ENCODE peak calls at places on chromosomes 2 and 18, in ten cellular contexts. Y is GM23338, C is endothelial cell of umbilical vein, N is K562, T is HepG2, E is transverse colon, B is stomach, R is suprapubic skin, I is HCT116, U is SK-N-SH. A is an unnamed sample.

GRCh38 chr2:79619442-79619841 is 106.6 kb downstream of the CTNNA2 start:
- DNase-seq in Y (no peak), C (no peak), N (no peak), T (no peak), E (no peak), B (no peak), R (no peak), I (no peak), U (no peak), A (no peak)

GRCh38 chr2:106053116-106053515 is 141.0 kb downstream of the UXS1 start:
- DNase-seq in Y (no peak), C (no peak), N (no peak), T (no peak), E (no peak), B (no peak), R (no peak), I (peak; percentile 12), U (no peak), A (no peak)

GRCh38 chr2:18432999-18433398 is 127.5 kb downstream of the RDH14 start:
- DNase-seq in Y (peak; percentile 67), C (no peak), N (no peak), T (no peak), E (no peak), B (no peak), R (no peak), I (no peak), U (no peak), A (no peak)

GRCh38 chr18:62486290-62486964 is 36.4 kb upstream of the ZCCHC2 start:
- DNase-seq in Y (no peak), C (peak; percentile 60), N (peak; percentile 36), T (peak; percentile 69), E (peak; percentile 41), B (peak; percentile 44), R (no peak), I (peak; percentile 94), U (no peak), A (peak; percentile 38)

GRCh38 chr2:10549196-10549595 is 101.1 kb upstream of the ODC1 start:
- DNase-seq in Y (no peak), C (no peak), N (no peak), T (no peak), E (no peak), B (no peak), R (no peak), I (no peak), U (peak; percentile 61), A (no peak)

GRCh38 chr2:216619411-216620393 is 13.5 kb upstream of the IGFBP2 start:
- DNase-seq in Y (no peak), C (no peak), N (no peak), T (peak; percentile 62), E (no peak), B (no peak), R (no peak), I (no peak), U (peak; percentile 74), A (no peak)

GRCh38 chr18:60732146-60732545 is 359.6 kb upstream of the MC4R start:
- DNase-seq in Y (no peak), C (no peak), N (no peak), T (no peak), E (no peak), B (no peak), R (no peak), I (no peak), U (no peak), A (no peak)

GRCh38 chr18:28512357-28512756 is 335.4 kb upstream of the CDH2 start:
- DNase-seq in Y (no peak), C (no peak), N (no peak), T (no peak), E (no peak), B (no peak), R (no peak), I (no peak), U (no peak), A (no peak)

GRCh38 chr2:239891692-239892091 is 133.4 kb downstream of the NDUFA10 start:
- DNase-seq in Y (no peak), C (no peak), N (no peak), T (no peak), E (no peak), B (no peak), R (no peak), I (no peak), U (no peak), A (no peak)

GRCh38 chr2:9721346-9721745 is 90.5 kb upstream of the YWHAQ start:
- DNase-seq in Y (no peak), C (no peak), N (no peak), T (no peak), E (no peak), B (no peak), R (no peak), I (no peak), U (no peak), A (no peak)

GRCh38 chr2:74921236-74921736 is 37.2 kb upstream of the POLE4 start:
- DNase-seq in Y (peak; percentile 51), C (no peak), N (no peak), T (peak; percentile 20), E (no peak), B (no peak), R (no peak), I (no peak), U (no peak), A (no peak)

GRCh38 chr18:24050916-24051255 is 36.3 kb downstream of the TTC39C start:
- DNase-seq in Y (no peak), C (no peak), N (no peak), T (no peak), E (no peak), B (no peak), R (no peak), I (no peak), U (no peak), A (no peak)
- H3K4me1 ChIP-seq in Y (peaks cover 29% of the 10 kb centered on the region), C (no peaks in the 10 kb centered on the region), N (no peaks in the 10 kb centered on the region), T (peaks cover 48% of the 10 kb centered on the region), E (no peaks in the 10 kb centered on the region), B (peaks cover 16% of the 10 kb centered on the region), R (peaks cover 32% of the 10 kb centered on the region), I (peaks cover 17% of the 10 kb centered on the region), U (peaks cover 5% of the 10 kb centered on the region), A (no peaks in the 10 kb centered on the region)

GRCh38 chr2:46351388-46352141 is 54.4 kb downstream of the EPAS1 start:
- DNase-seq in Y (peak; percentile 18), C (peak; percentile 95), N (no peak), T (no peak), E (peak; percentile 54), B (peak; percentile 49), R (no peak), I (no peak), U (no peak), A (no peak)

GRCh38 chr2:46350030-46350699 is 53.0 kb downstream of the EPAS1 start:
- DNase-seq in Y (no peak), C (peak; percentile 95), N (no peak), T (no peak), E (no peak), B (no peak), R (no peak), I (no peak), U (peak; percentile 52), A (no peak)

GRCh38 chr2:46352621-46353020 is 55.4 kb downstream of the EPAS1 start:
- DNase-seq in Y (peak; percentile 11), C (peak; percentile 80), N (no peak), T (no peak), E (no peak), B (no peak), R (no peak), I (no peak), U (no peak), A (no peak)

GRCh38 chr2:46355756-46356155 is 58.5 kb downstream of the EPAS1 start:
- DNase-seq in Y (no peak), C (no peak), N (no peak), T (no peak), E (no peak), B (no peak), R (no peak), I (no peak), U (no peak), A (no peak)

DNA sequence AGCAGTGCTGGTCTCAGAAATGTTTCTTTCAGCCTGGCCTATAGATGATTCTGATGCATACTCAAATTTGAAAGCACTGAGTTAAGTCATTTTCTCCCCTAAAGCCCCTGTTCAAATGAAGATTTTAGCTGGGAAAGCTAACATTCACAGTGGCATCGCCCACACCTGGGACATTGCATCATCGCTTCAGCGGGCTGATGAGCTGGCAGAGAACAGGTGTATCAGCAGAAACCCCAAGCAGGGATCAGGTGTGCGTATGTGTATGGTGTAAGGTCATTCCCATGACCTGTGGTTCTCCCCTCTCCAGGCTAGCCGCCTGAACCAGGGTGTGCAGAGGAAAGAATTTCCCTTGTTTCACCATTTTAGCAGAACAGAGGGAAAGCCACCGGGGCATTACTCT is 56.3 kb downstream of the EPAS1 start:
- DNase-seq in Y (no peak), C (no peak), N (no peak), T (no peak), E (no peak), B (no peak), R (no peak), I (no peak), U (no peak), A (no peak)
- H3K27ac ChIP-seq in Y (no peak overlapping the region), C (no peak overlapping the region), N (no peak overlapping the region), T (no peak overlapping the region), E (no peak overlapping the region), B (no peak overlapping the region), R (no peak overlapping the region), I (no peak overlapping the region), U (no peak overlapping the region), A (no peak overlapping the region)

DNA sequence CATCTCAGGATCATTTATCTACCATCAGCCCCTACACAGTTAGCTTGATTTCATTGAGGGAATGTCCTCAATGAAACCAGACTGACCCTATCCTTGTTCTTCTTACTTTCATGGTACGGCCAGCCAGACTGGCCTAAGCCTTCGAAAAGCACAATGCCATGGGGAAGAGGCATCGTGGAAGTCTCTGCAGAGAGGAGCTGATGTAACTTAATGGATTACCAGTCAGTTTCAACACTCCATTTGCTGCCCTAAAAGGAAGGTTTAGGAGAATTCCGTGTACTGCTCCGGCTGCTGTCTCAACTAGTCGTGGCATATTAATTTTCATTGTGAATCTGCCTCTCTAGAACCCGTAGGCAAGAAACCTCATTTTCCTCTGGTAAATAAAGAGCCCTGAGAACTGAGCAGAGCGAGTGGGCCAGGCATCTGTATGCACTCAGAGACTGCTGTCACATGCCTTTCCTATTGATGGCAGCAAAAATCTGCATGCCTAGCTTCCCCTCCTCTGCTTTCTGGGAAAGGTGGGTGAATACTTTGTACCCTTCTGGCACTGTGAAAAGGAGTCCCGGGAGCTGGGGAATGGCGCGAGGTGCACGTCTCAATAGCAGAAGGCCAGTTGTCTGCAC is 184.9 kb downstream of the KLHL29 start:
- DNase-seq in Y (no peak), C (no peak), N (no peak), T (no peak), E (no peak), B (no peak), R (no peak), I (no peak), U (no peak), A (no peak)
- TF ChIP-seq POLR2AphosphoS5 in Y (no peak), C (no peak), N (no peak), T (no peak), E (no peak), B (peak; percentile 20), R (no peak), I (no peak), U (no peak), A (no peak)

DNA sequence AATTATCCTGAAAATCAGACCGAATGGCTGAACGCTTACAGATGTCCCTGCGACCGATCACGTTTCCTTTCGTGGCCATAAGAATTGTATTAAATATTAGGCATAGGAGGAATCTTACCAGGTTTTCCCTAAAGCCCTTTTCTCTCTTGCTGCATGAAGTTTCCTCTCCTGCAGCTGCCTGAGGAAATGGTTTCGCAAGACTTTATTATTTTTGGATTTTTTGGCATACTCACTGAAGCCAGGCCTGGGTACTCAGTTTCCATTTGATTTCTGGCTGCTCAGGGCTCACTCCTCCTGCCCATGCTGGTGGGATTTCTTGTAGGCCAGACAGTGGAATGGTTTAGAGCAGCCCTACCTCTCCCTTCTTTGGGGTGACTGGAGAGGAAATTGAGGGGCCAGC is 114.0 kb downstream of the KLHL29 start:
- DNase-seq in Y (no peak), C (peak; percentile 20), N (no peak), T (no peak), E (no peak), B (no peak), R (no peak), I (no peak), U (no peak), A (no peak)
- H3K4me1 ChIP-seq in Y (peaks cover 22% of the 10 kb centered on the region), C (peaks cover 14% of the 10 kb centered on the region), N (no peaks in the 10 kb centered on the region), T (peaks cover 21% of the 10 kb centered on the region), E (no peaks in the 10 kb centered on the region), B (no peaks in the 10 kb centered on the region), R (peaks cover 54% of the 10 kb centered on the region), I (peaks cover 4% of the 10 kb centered on the region), U (peaks cover 33% of the 10 kb centered on the region), A (peaks cover 14% of the 10 kb centered on the region)

A was measured in breast epithelium.